ENCODE peak calls at places on chromosomes 2 and 18, in seven cellular contexts. B, M, R, Q, V, Y and E are unnamed samples.

GRCh38 chr2:207107551-207107950 is 58.2 kb downstream of the KLF7 start:
- DNase-seq in R (no peak), M (no peak), V (no peak), Q (no peak), Y (no peak), B (no peak), E (no peak)

GRCh38 chr2:73172963-73173362 is 29.4 kb upstream of the NOTO start:
- DNase-seq in V (no peak), R (no peak), B (no peak), Y (no peak), M (no peak), Q (no peak), E (no peak)

GRCh38 chr2:23536326-23536725 is 151.3 kb downstream of the KLHL29 start:
- DNase-seq in M (no peak), Y (no peak), Q (no peak), B (no peak), V (no peak), R (no peak), E (no peak)

GRCh38 chr2:10523406-10524189 is 75.5 kb upstream of the ODC1 start:
- DNase-seq in R (no peak), V (peak; percentile 37), M (no peak), Y (no peak), Q (no peak), B (no peak), E (no peak)

GRCh38 chr18:22446906-22447305 is 29.2 kb upstream of the CTAGE1 start:
- DNase-seq in Q (no peak), B (no peak), V (no peak), M (no peak), Y (no peak), R (no peak), E (no peak)

GRCh38 chr2:157741819-157742484 is 113.3 kb upstream of the ACVR1C start:
- DNase-seq in V (no peak), Q (no peak), B (peak; percentile 80), M (no peak), R (no peak), Y (no peak), E (no peak)

GRCh38 chr2:86029873-86030272 is 75.8 kb downstream of the POLR1A start:
- DNase-seq in Y (no peak), Q (no peak), B (no peak), R (no peak), M (no peak), V (peak; percentile 52), E (no peak)

GRCh38 chr2:148965596-148966431 is 72.7 kb upstream of the LYPD6B start:
- DNase-seq in R (no peak), B (no peak), Q (no peak), M (no peak), V (no peak), Y (no peak), E (no peak)

GRCh38 chr2:171893196-171893823 is 734 bp downstream of the SLC25A12 start:
- DNase-seq in M (no peak), B (no peak), V (no peak), R (no peak), Y (no peak), Q (no peak), E (no peak)

GRCh38 chr2:1071650-1072049 is 121.0 kb downstream of the SNTG2 start:
- DNase-seq in R (no peak), B (no peak), Q (no peak), V (no peak), M (no peak), Y (no peak), E (no peak)